ENCODE peak calls at places on chromosome 3, in eight cellular contexts. One of them, this sample, is unnamed.

GRCh38 chr3:13565581-13566461 is 16.9 kb downstream of the FBLN2 start:
- DNase-seq in right lobe of liver: no peak
- DNase-seq in CD8-positive, alpha-beta T cell: no peak
- DNase-seq in AG04450: no peak
- DNase-seq in esophagus squamous epithelium: no peak
- DNase-seq in DND-41: no peak
- DNase-seq in foreskin fibroblast: no peak
- DNase-seq in nephron progenitor cell: no peak
- DNase-seq in this sample: no peak

GRCh38 chr3:128080323-128080898 is 28.2 kb downstream of the SEC61A1 start:
- DNase-seq in AG04450: peak
- DNase-seq in nephron progenitor cell: no peak
- DNase-seq in CD8-positive, alpha-beta T cell: no peak
- DNase-seq in esophagus squamous epithelium: no peak
- DNase-seq in foreskin fibroblast: peak
- DNase-seq in DND-41: no peak
- DNase-seq in right lobe of liver: peak
- DNase-seq in this sample: no peak

GRCh38 chr3:105876745-105877624 is 8.2 kb upstream of the CBLB start:
- DNase-seq in AG04450: no peak
- DNase-seq in nephron progenitor cell: no peak
- DNase-seq in CD8-positive, alpha-beta T cell: no peak
- DNase-seq in foreskin fibroblast: no peak
- DNase-seq in right lobe of liver: no peak
- DNase-seq in DND-41: no peak
- DNase-seq in esophagus squamous epithelium: no peak
- DNase-seq in this sample: no peak

GRCh38 chr3:58336135-58336882 is 3.6 kb downstream of the PXK start:
- DNase-seq in nephron progenitor cell: no peak
- DNase-seq in foreskin fibroblast: peak
- DNase-seq in right lobe of liver: no peak
- DNase-seq in DND-41: no peak
- DNase-seq in CD8-positive, alpha-beta T cell: no peak
- DNase-seq in esophagus squamous epithelium: no peak
- DNase-seq in AG04450: no peak
- DNase-seq in this sample: no peak

GRCh38 chr3:58237940-58238681 is 519 bp downstream of the ABHD6 start:
- DNase-seq in DND-41: peak
- DNase-seq in AG04450: no peak
- DNase-seq in esophagus squamous epithelium: peak
- DNase-seq in nephron progenitor cell: peak
- DNase-seq in foreskin fibroblast: peak
- DNase-seq in CD8-positive, alpha-beta T cell: no peak
- DNase-seq in right lobe of liver: peak
- DNase-seq in this sample: peak

GRCh38 chr3:15750143-15750542 is 47.6 kb downstream of the ANKRD28 start:
- DNase-seq in right lobe of liver: no peak
- DNase-seq in AG04450: no peak
- DNase-seq in foreskin fibroblast: no peak
- DNase-seq in nephron progenitor cell: no peak
- DNase-seq in DND-41: no peak
- DNase-seq in esophagus squamous epithelium: no peak
- DNase-seq in CD8-positive, alpha-beta T cell: no peak
- DNase-seq in this sample: no peak

GRCh38 chr3:131474115-131474514 is 28.7 kb downstream of the MRPL3 start:
- DNase-seq in nephron progenitor cell: no peak
- DNase-seq in AG04450: no peak
- DNase-seq in foreskin fibroblast: no peak
- DNase-seq in DND-41: no peak
- DNase-seq in esophagus squamous epithelium: no peak
- DNase-seq in right lobe of liver: no peak
- DNase-seq in CD8-positive, alpha-beta T cell: no peak
- DNase-seq in this sample: no peak

GRCh38 chr3:15428539-15428938 is 1.1 kb downstream of the EAF1 start:
- DNase-seq in esophagus squamous epithelium: no peak
- DNase-seq in right lobe of liver: no peak
- DNase-seq in DND-41: no peak
- DNase-seq in nephron progenitor cell: no peak
- DNase-seq in AG04450: no peak
- DNase-seq in foreskin fibroblast: peak
- DNase-seq in CD8-positive, alpha-beta T cell: no peak
- DNase-seq in this sample: no peak

GRCh38 chr3:154095832-154096421 is 25.3 kb upstream of the ARHGEF26 start:
- DNase-seq in right lobe of liver: no peak
- DNase-seq in esophagus squamous epithelium: no peak
- DNase-seq in AG04450: peak
- DNase-seq in foreskin fibroblast: peak
- DNase-seq in nephron progenitor cell: no peak
- DNase-seq in DND-41: no peak
- DNase-seq in CD8-positive, alpha-beta T cell: no peak
- DNase-seq in this sample: no peak

GRCh38 chr3:119357190-119357589 is 63.0 kb downstream of the ARHGAP31 start:
- DNase-seq in esophagus squamous epithelium: no peak
- DNase-seq in nephron progenitor cell: no peak
- DNase-seq in right lobe of liver: no peak
- DNase-seq in foreskin fibroblast: no peak
- DNase-seq in CD8-positive, alpha-beta T cell: no peak
- DNase-seq in DND-41: no peak
- DNase-seq in AG04450: no peak
- DNase-seq in this sample: no peak

GRCh38 chr3:52682016-52682415 is 3.7 kb downstream of the PBRM1 start:
- DNase-seq in CD8-positive, alpha-beta T cell: no peak
- DNase-seq in nephron progenitor cell: no peak
- DNase-seq in AG04450: no peak
- DNase-seq in right lobe of liver: peak
- DNase-seq in esophagus squamous epithelium: no peak
- DNase-seq in DND-41: no peak
- DNase-seq in foreskin fibroblast: peak
- DNase-seq in this sample: no peak

GRCh38 chr3:160697628-160698382 is 20.8 kb downstream of the ARL14 start:
- DNase-seq in right lobe of liver: no peak
- DNase-seq in esophagus squamous epithelium: no peak
- DNase-seq in AG04450: no peak
- DNase-seq in CD8-positive, alpha-beta T cell: no peak
- DNase-seq in DND-41: no peak
- DNase-seq in nephron progenitor cell: no peak
- DNase-seq in foreskin fibroblast: peak
- DNase-seq in this sample: no peak

GRCh38 chr3:186986406-186986805 is 56.1 kb downstream of the ST6GAL1 start:
- DNase-seq in esophagus squamous epithelium: no peak
- DNase-seq in AG04450: no peak
- DNase-seq in foreskin fibroblast: no peak
- DNase-seq in CD8-positive, alpha-beta T cell: no peak
- DNase-seq in DND-41: no peak
- DNase-seq in nephron progenitor cell: no peak
- DNase-seq in right lobe of liver: no peak
- DNase-seq in this sample: no peak

GRCh38 chr3:127484601-127485388 is 105.7 kb downstream of the TPRA1 start:
- DNase-seq in foreskin fibroblast: peak
- DNase-seq in CD8-positive, alpha-beta T cell: no peak
- DNase-seq in nephron progenitor cell: no peak
- DNase-seq in AG04450: no peak
- DNase-seq in DND-41: no peak
- DNase-seq in esophagus squamous epithelium: no peak
- DNase-seq in right lobe of liver: peak
- DNase-seq in this sample: no peak

GRCh38 chr3:115513411-115513800 is 109.9 kb upstream of the GAP43 start:
- DNase-seq in esophagus squamous epithelium: no peak
- DNase-seq in right lobe of liver: no peak
- DNase-seq in AG04450: no peak
- DNase-seq in nephron progenitor cell: no peak
- DNase-seq in foreskin fibroblast: no peak
- DNase-seq in DND-41: no peak
- DNase-seq in CD8-positive, alpha-beta T cell: no peak
- DNase-seq in this sample: no peak

GRCh38 chr3:166123576-166123975 is 286.4 kb upstream of the BCHE start:
- DNase-seq in DND-41: no peak
- DNase-seq in nephron progenitor cell: no peak
- DNase-seq in right lobe of liver: no peak
- DNase-seq in esophagus squamous epithelium: no peak
- DNase-seq in foreskin fibroblast: no peak
- DNase-seq in CD8-positive, alpha-beta T cell: no peak
- DNase-seq in AG04450: no peak
- DNase-seq in this sample: no peak

GRCh38 chr3:16329792-16330061 is 64.7 kb downstream of the OXNAD1 start:
- DNase-seq in esophagus squamous epithelium: no peak
- DNase-seq in right lobe of liver: no peak
- DNase-seq in nephron progenitor cell: no peak
- DNase-seq in DND-41: no peak
- DNase-seq in CD8-positive, alpha-beta T cell: no peak
- DNase-seq in AG04450: no peak
- DNase-seq in foreskin fibroblast: no peak
- DNase-seq in this sample: no peak

GRCh38 chr3:73432723-73433032 is 192.1 kb downstream of the PDZRN3 start:
- DNase-seq in nephron progenitor cell: no peak
- DNase-seq in DND-41: no peak
- DNase-seq in foreskin fibroblast: no peak
- DNase-seq in right lobe of liver: no peak
- DNase-seq in CD8-positive, alpha-beta T cell: no peak
- DNase-seq in esophagus squamous epithelium: no peak
- DNase-seq in AG04450: no peak
- DNase-seq in this sample: no peak
- TF ChIP-seq CTCF in nephron progenitor cell: no peak
- TF ChIP-seq CTCF in DND-41: no peak
- TF ChIP-seq CTCF in foreskin fibroblast: no peak
- TF ChIP-seq CTCF in right lobe of liver: no peak
- TF ChIP-seq CTCF in CD8-positive, alpha-beta T cell: no peak
- TF ChIP-seq CTCF in esophagus squamous epithelium: no peak
- TF ChIP-seq CTCF in AG04450: no peak
- TF ChIP-seq CTCF in this sample: no peak

GRCh38 chr3:113946831-113947230 is 982 bp upstream of the ZDHHC23 start:
- DNase-seq in CD8-positive, alpha-beta T cell: no peak
- DNase-seq in DND-41: no peak
- DNase-seq in right lobe of liver: no peak
- DNase-seq in AG04450: no peak
- DNase-seq in foreskin fibroblast: no peak
- DNase-seq in esophagus squamous epithelium: no peak
- DNase-seq in nephron progenitor cell: no peak
- DNase-seq in this sample: no peak

GRCh38 chr3:113948015-113948917 is 453 bp downstream of the ZDHHC23 start:
- DNase-seq in AG04450: no peak
- DNase-seq in right lobe of liver: peak
- DNase-seq in DND-41: no peak
- DNase-seq in CD8-positive, alpha-beta T cell: no peak
- DNase-seq in esophagus squamous epithelium: no peak
- DNase-seq in foreskin fibroblast: peak
- DNase-seq in nephron progenitor cell: peak
- DNase-seq in this sample: peak

GRCh38 chr3:113952921-113953320 is 5.1 kb downstream of the ZDHHC23 start:
- DNase-seq in AG04450: no peak
- DNase-seq in DND-41: no peak
- DNase-seq in nephron progenitor cell: no peak
- DNase-seq in right lobe of liver: no peak
- DNase-seq in esophagus squamous epithelium: no peak
- DNase-seq in foreskin fibroblast: peak
- DNase-seq in CD8-positive, alpha-beta T cell: no peak
- DNase-seq in this sample: no peak

DNA sequence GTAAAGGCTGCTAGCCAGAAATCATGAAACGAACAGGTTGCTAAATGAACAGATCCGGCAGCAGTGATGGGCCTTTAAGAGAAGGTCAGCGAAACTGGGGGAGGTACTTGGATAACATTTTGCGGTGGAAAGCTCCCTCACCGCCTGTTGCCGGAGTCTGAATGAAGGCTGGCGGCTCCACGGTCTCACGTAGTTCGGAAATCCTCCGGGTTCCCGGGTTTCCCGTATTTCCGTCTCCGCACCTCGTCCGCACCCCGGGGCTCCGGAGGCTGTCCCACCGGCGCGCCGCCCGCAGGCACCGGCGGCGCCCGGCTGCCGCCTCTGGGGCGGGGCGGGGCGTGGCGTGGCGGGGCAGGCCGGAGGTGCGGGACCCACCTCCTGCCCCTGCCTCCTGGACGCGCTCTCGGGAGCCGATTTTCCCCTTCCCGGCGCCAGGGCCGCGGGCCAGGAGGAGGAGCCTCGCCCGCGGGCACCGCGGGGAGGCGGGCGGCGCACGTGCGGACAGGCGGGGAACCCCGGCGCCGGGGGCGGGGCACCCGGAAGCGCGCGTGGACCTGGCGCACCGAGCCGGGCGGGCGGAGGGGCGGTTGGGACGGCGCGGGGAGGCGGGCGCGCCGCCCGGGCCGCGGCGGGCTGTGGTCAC is at the start of gene ZDHHC23:
- DNase-seq in nephron progenitor cell: peak
- DNase-seq in right lobe of liver: peak
- DNase-seq in AG04450: no peak
- DNase-seq in DND-41: peak
- DNase-seq in esophagus squamous epithelium: no peak
- DNase-seq in foreskin fibroblast: peak
- DNase-seq in CD8-positive, alpha-beta T cell: peak
- DNase-seq in this sample: peak
- TF ChIP-seq CTCF in nephron progenitor cell: no peak
- TF ChIP-seq CTCF in right lobe of liver: no peak
- TF ChIP-seq CTCF in AG04450: no peak
- TF ChIP-seq CTCF in DND-41: no peak
- TF ChIP-seq CTCF in esophagus squamous epithelium: no peak
- TF ChIP-seq CTCF in foreskin fibroblast: no peak
- TF ChIP-seq CTCF in CD8-positive, alpha-beta T cell: no peak
- TF ChIP-seq CTCF in this sample: no peak

DNA sequence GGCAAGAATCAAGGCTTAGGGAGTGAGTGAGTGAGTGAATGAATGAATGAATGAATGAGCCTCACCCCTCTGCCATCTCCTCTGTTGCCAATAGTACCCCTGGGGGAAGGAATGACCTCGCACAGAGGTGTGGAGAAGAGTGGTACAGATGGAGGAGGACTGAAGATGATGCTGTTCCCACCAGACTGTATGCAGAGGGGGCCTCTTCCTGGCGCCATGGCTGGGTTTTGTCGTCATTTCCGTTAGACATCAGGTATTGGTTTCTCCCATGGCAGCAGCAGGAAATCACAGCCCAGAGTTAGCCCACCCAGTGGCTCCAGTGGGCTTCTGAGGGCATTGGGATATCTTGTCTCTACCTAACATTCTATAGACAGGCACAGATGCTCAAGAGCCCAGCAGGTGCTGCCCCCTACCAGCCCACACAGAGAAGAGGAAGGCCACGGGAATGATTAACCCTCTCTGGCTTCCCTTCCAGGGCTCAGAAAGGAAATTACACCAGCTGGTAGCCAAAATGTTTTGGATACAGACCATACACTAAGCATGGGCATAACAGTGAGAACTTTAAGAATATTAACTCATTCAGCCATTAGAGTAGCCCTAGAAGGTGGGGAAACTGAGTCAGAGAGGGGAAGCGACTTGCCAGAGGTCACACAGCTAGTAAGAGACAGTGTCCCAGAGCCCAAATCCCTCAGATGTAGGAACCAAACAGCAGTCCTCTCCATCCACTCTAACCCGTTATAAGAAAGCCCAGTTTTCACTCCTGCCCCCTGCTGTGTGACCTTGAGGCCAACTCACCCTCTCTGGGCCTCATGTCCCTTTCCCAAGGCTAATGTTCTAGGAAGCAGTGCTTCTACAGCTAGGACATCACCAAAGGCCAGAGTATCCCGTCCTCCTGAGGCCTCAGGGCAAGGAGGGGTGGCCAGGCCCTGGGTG is 109.6 kb upstream of the SLC6A11 start:
- DNase-seq in CD8-positive, alpha-beta T cell: no peak
- DNase-seq in foreskin fibroblast: no peak
- DNase-seq in DND-41: no peak
- DNase-seq in esophagus squamous epithelium: no peak
- DNase-seq in AG04450: no peak
- DNase-seq in nephron progenitor cell: no peak
- DNase-seq in right lobe of liver: no peak
- DNase-seq in this sample: no peak
- TF ChIP-seq CTCF in CD8-positive, alpha-beta T cell: no peak
- TF ChIP-seq CTCF in foreskin fibroblast: no peak
- TF ChIP-seq CTCF in DND-41: no peak
- TF ChIP-seq CTCF in esophagus squamous epithelium: no peak
- TF ChIP-seq CTCF in AG04450: no peak
- TF ChIP-seq CTCF in nephron progenitor cell: peak
- TF ChIP-seq CTCF in right lobe of liver: no peak
- TF ChIP-seq CTCF in this sample: no peak

GRCh38 chr3:157261000-157261399 is 101.1 kb upstream of the CCNL1 start:
- DNase-seq in nephron progenitor cell: no peak
- DNase-seq in esophagus squamous epithelium: no peak
- DNase-seq in DND-41: no peak
- DNase-seq in CD8-positive, alpha-beta T cell: no peak
- DNase-seq in right lobe of liver: no peak
- DNase-seq in foreskin fibroblast: peak
- DNase-seq in AG04450: no peak
- DNase-seq in this sample: no peak
- TF ChIP-seq CTCF in nephron progenitor cell: no peak
- TF ChIP-seq CTCF in esophagus squamous epithelium: no peak
- TF ChIP-seq CTCF in DND-41: no peak
- TF ChIP-seq CTCF in CD8-positive, alpha-beta T cell: no peak
- TF ChIP-seq CTCF in right lobe of liver: no peak
- TF ChIP-seq CTCF in foreskin fibroblast: no peak
- TF ChIP-seq CTCF in AG04450: no peak
- TF ChIP-seq CTCF in this sample: no peak

This sample was measured in GM06990.